ENCODE peak calls at places on chromosome 1, in five cellular contexts. One of them, this sample, is unnamed.
A peak's percentile ranks its signal among the peaks of the same experiment; 100 is the strongest.

GRCh38 chr1:11499825-11500331 is 20.9 kb downstream of the DISP3 start:
- DNase-seq in Panc1: no peak
- DNase-seq in heart left ventricle: no peak
- DNase-seq in fibroblast of lung: no peak
- DNase-seq in WERI-Rb-1: no peak
- DNase-seq in this sample: no peak

GRCh38 chr1:10122926-10123325 is 87.4 kb upstream of the KIF1B start:
- DNase-seq in WERI-Rb-1: no peak
- DNase-seq in fibroblast of lung: peak; percentile 26
- DNase-seq in heart left ventricle: no peak
- DNase-seq in Panc1: no peak
- DNase-seq in this sample: no peak

GRCh38 chr1:169367096-169367685 is 406 bp downstream of the NME7 start:
- DNase-seq in fibroblast of lung: no peak
- DNase-seq in heart left ventricle: no peak
- DNase-seq in Panc1: no peak
- DNase-seq in WERI-Rb-1: no peak
- DNase-seq in this sample: no peak

GRCh38 chr1:37947364-37947763 is 511 bp upstream of the INPP5B start:
- DNase-seq in heart left ventricle: no peak
- DNase-seq in WERI-Rb-1: no peak
- DNase-seq in Panc1: no peak
- DNase-seq in fibroblast of lung: no peak
- DNase-seq in this sample: no peak

GRCh38 chr1:163401211-163401610 is 79.5 kb downstream of the NUF2 start:
- DNase-seq in WERI-Rb-1: no peak
- DNase-seq in fibroblast of lung: no peak
- DNase-seq in Panc1: no peak
- DNase-seq in heart left ventricle: no peak
- DNase-seq in this sample: no peak

GRCh38 chr1:212288614-212289013 is 3.4 kb downstream of the PPP2R5A start:
- DNase-seq in WERI-Rb-1: no peak
- DNase-seq in Panc1: no peak
- DNase-seq in fibroblast of lung: peak; percentile 62
- DNase-seq in heart left ventricle: no peak
- DNase-seq in this sample: no peak

GRCh38 chr1:19505694-19506457 is 20.5 kb upstream of the CAPZB start:
- DNase-seq in heart left ventricle: peak; percentile 42
- DNase-seq in Panc1: no peak
- DNase-seq in WERI-Rb-1: no peak
- DNase-seq in fibroblast of lung: no peak
- DNase-seq in this sample: no peak

GRCh38 chr1:87403047-87403820 is 74.6 kb downstream of the LMO4 start:
- DNase-seq in WERI-Rb-1: no peak
- DNase-seq in Panc1: no peak
- DNase-seq in heart left ventricle: no peak
- DNase-seq in fibroblast of lung: peak; percentile 43
- DNase-seq in this sample: no peak

DNA sequence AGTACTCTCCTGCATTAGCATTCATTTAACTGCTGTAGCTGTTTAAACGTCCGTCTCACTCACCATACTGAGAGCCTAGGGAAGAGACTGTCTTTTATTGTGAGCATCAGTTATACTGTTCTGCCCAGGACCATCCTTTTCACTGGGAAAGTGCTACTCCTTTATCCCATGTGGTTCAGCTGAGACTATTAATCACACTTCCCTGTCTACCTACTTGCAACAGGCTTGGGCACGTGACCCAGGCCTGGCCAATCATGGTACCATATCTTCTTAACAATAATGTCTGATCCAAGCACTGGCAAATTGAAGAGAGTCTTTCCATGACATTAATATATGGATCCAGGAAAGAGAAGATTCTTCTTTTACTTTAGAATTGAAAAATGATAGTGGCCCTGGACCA is 108.1 kb downstream of the TM2D1 start:
- DNase-seq in WERI-Rb-1: no peak
- DNase-seq in fibroblast of lung: no peak
- DNase-seq in heart left ventricle: no peak
- DNase-seq in Panc1: no peak
- DNase-seq in this sample: no peak
- H3K27ac ChIP-seq in WERI-Rb-1: no peak overlapping the region
- H3K27ac ChIP-seq in fibroblast of lung: no peak overlapping the region
- H3K27ac ChIP-seq in heart left ventricle: no peak overlapping the region
- H3K27ac ChIP-seq in Panc1: no peak overlapping the region
- H3K27ac ChIP-seq in this sample: no peak overlapping the region

GRCh38 chr1:17890056-17890814 is 135.1 kb downstream of the ACTL8 start:
- DNase-seq in Panc1: no peak
- DNase-seq in WERI-Rb-1: no peak
- DNase-seq in fibroblast of lung: no peak
- DNase-seq in heart left ventricle: no peak
- DNase-seq in this sample: no peak
- H3K27me3 ChIP-seq in Panc1: peaks cover 3% of the 10 kb centered on the region
- H3K27me3 ChIP-seq in WERI-Rb-1: no peaks in the 10 kb centered on the region
- H3K27me3 ChIP-seq in fibroblast of lung: peaks cover 4% of the 10 kb centered on the region
- H3K27me3 ChIP-seq in heart left ventricle: no peaks in the 10 kb centered on the region
- H3K27me3 ChIP-seq in this sample: peaks cover 3% of the 10 kb centered on the region

DNA sequence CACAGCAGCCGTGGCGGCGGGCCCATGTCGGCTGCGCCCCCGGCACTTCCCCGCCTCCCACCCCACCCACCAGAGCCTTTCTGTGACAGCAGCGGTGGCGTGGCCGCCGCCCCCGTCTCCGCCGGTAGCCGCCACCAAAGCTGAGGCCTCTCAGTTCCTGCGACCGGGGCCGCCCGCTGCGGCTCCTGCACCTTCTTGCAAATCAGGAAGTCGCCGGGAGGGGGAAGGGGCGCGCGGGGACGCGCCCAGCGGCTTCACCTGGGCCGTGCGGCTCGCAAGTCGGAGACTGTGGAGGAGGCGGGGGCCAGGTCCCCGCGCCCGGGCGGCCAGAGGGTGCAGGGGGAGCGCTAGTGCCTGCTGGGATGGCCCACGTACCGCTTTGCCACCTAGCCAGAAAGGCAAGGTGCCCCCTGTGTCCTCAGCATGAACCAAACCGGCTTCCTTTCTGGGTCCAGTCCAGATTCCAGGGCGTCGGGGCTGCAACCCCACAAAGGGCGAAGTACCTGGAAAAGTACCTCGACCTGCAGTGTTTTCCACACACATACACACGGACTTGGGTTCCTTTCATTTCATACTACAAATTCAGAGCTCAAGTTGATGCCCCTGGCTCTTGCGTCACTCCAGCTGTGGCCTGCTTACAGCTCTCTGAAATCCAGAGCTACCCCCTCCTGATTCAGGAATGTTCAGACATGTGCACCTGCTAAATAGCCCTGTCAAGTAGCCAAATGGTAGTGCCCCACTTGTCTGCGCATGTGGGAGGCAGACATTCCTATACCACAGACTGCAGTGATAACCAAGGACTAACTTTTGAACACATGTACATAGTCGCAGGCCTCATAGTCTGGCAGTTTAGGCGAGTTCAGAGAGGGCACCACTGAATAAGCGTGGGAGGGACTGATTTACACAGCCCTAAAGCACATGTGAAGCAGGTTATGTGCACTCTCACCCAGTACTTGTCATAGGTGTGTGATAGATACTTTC is at the start of gene DENND1B:
- DNase-seq in WERI-Rb-1: peak; percentile 98
- DNase-seq in heart left ventricle: peak; percentile 68
- DNase-seq in fibroblast of lung: peak; percentile 52
- DNase-seq in Panc1: peak; percentile 33
- DNase-seq in this sample: peak; percentile 75
- TF ChIP-seq CTCF in WERI-Rb-1: peak; percentile 41
- TF ChIP-seq CTCF in heart left ventricle: no peak
- TF ChIP-seq CTCF in fibroblast of lung: no peak
- TF ChIP-seq CTCF in Panc1: no peak
- TF ChIP-seq CTCF in this sample: peak; percentile 15

DNA sequence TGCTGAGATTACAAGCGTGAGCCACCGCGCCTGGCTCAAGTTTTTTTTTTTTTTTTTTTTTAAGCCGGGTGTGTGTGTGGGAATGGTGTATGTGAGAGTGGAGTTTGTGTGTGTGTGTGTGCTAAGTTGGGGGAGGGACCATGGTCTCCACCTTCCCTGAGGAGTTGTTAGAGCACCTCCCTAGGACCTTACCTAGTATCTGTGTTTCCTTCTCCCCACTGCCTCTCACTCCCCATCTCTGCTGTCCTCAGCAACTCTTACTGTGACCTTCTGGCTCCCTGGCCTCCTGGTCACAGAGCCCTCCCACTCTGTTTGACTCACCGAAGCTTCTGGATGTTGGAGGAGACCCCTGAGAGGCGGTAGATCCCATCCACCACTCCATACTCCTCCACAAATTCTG is 10.4 kb downstream of the ARHGAP30 start:
- DNase-seq in WERI-Rb-1: no peak
- DNase-seq in Panc1: no peak
- DNase-seq in heart left ventricle: no peak
- DNase-seq in fibroblast of lung: no peak
- DNase-seq in this sample: no peak
- H3K27ac ChIP-seq in WERI-Rb-1: no peak overlapping the region
- H3K27ac ChIP-seq in Panc1: no peak overlapping the region
- H3K27ac ChIP-seq in heart left ventricle: no peak overlapping the region
- H3K27ac ChIP-seq in fibroblast of lung: no peak overlapping the region
- H3K27ac ChIP-seq in this sample: peak overlapping the region; percentile 54

GRCh38 chr1:204017032-204017431 is 55.9 kb upstream of the SOX13 start:
- DNase-seq in Panc1: no peak
- DNase-seq in heart left ventricle: no peak
- DNase-seq in WERI-Rb-1: no peak
- DNase-seq in fibroblast of lung: no peak
- DNase-seq in this sample: no peak
- H3K27me3 ChIP-seq in Panc1: no peaks in the 10 kb centered on the region
- H3K27me3 ChIP-seq in heart left ventricle: no peaks in the 10 kb centered on the region
- H3K27me3 ChIP-seq in WERI-Rb-1: no peaks in the 10 kb centered on the region
- H3K27me3 ChIP-seq in fibroblast of lung: peaks cover 2% of the 10 kb centered on the region
- H3K27me3 ChIP-seq in this sample: no peaks in the 10 kb centered on the region

This sample was measured in CD4-positive, alpha-beta T cell.